ENCODE peak calls at places on chromosomes 4 and X, in seven cellular contexts. J is stomach, U is A549, E is heart left ventricle, Q is sigmoid colon, B is dorsolateral prefrontal cortex, H is heart right ventricle. I is an unnamed sample.

GRCh38 chrX:152632445-152633097 is 5.1 kb upstream of the GABRQ start:
- DNase-seq in J (peak; percentile 56), U (peak; percentile 14), E (no peak), Q (no peak), B (no peak), H (peak; percentile 20), I (peak; percentile 57)

GRCh38 chr4:66693694-66694093 is 851.6 kb downstream of the CENPC start:
- DNase-seq in J (no peak), U (no peak), E (no peak), Q (no peak), B (no peak), H (no peak), I (no peak)

GRCh38 chr4:184649971-184650855 is 675 bp downstream of the PRIMPOL start:
- DNase-seq in J (no peak), U (no peak), E (no peak), Q (peak; percentile 66), B (peak; percentile 19), H (no peak), I (no peak)

GRCh38 chr4:57037982-57038604 is 59.4 kb downstream of the POLR2B start:
- DNase-seq in J (peak; percentile 67), U (peak; percentile 25), E (peak; percentile 63), Q (peak; percentile 82), B (peak; percentile 18), H (peak; percentile 76), I (peak; percentile 81)

GRCh38 chrX:119753639-119754257 is 4.6 kb upstream of the SOWAHD start:
- DNase-seq in J (no peak), U (no peak), E (no peak), Q (no peak), B (no peak), H (no peak), I (peak; percentile 35)

GRCh38 chr4:76606662-76607265 is 171.7 kb downstream of the SHROOM3 start:
- DNase-seq in J (no peak), U (no peak), E (no peak), Q (no peak), B (no peak), H (no peak), I (no peak)

GRCh38 chrX:142702749-142703148 is 323.0 kb upstream of the SPANXN4 start:
- DNase-seq in J (no peak), U (no peak), E (no peak), Q (no peak), B (no peak), H (no peak), I (no peak)

GRCh38 chrX:106897259-106897658 is 5.9 kb downstream of the RIPPLY1 start:
- DNase-seq in J (no peak), U (peak; percentile 18), E (no peak), Q (no peak), B (no peak), H (no peak), I (no peak)

GRCh38 chr4:130395871-130396270 is 1299.9 kb downstream of the C4orf33 start:
- DNase-seq in J (no peak), U (no peak), E (no peak), Q (no peak), B (no peak), H (no peak), I (no peak)

GRCh38 chrX:149762696-149763614 is 10.9 kb upstream of the HSFX1 start:
- DNase-seq in J (no peak), U (no peak), E (no peak), Q (no peak), B (no peak), H (no peak), I (no peak)

GRCh38 chr4:11073621-11074051 is 355.1 kb downstream of the HS3ST1 start:
- DNase-seq in J (no peak), U (no peak), E (peak; percentile 73), Q (no peak), B (peak; percentile 81), H (peak; percentile 43), I (no peak)

GRCh38 chrX:109782994-109783711 is 50.1 kb upstream of the ACSL4 start:
- DNase-seq in J (no peak), U (no peak), E (no peak), Q (no peak), B (no peak), H (no peak), I (no peak)

GRCh38 chrX:40012039-40012799 is 85.5 kb downstream of the BCOR start:
- DNase-seq in J (peak; percentile 45), U (no peak), E (peak; percentile 61), Q (peak; percentile 75), B (no peak), H (peak; percentile 30), I (peak; percentile 18)

GRCh38 chrX:115023139-115023538 is 5.7 kb upstream of the IL13RA2 start:
- DNase-seq in J (no peak), U (no peak), E (no peak), Q (no peak), B (no peak), H (no peak), I (no peak)

GRCh38 chr4:89024051-89024675 is 32.8 kb downstream of the FAM13A start:
- DNase-seq in J (peak; percentile 59), U (peak; percentile 30), E (peak; percentile 44), Q (peak; percentile 66), B (peak; percentile 53), H (no peak), I (peak; percentile 75)

GRCh38 chr4:51859476-51860032 is 16.6 kb downstream of the DCUN1D4 start:
- DNase-seq in J (no peak), U (no peak), E (no peak), Q (no peak), B (no peak), H (no peak), I (no peak)

GRCh38 chrX:40392599-40392998 is 188.2 kb upstream of the ATP6AP2 start:
- DNase-seq in J (no peak), U (no peak), E (no peak), Q (no peak), B (no peak), H (no peak), I (no peak)

GRCh38 chrX:101619336-101619735 is 1.5 kb upstream of the ARMCX6 start:
- DNase-seq in J (no peak), U (no peak), E (peak; percentile 35), Q (no peak), B (no peak), H (no peak), I (peak; percentile 26)

GRCh38 chr4:3468154-3468553 is 5.0 kb downstream of the DOK7 start:
- DNase-seq in J (no peak), U (no peak), E (no peak), Q (no peak), B (no peak), H (no peak), I (no peak)

GRCh38 chrX:68840256-68840655 is 11.4 kb downstream of the EFNB1 start:
- DNase-seq in J (no peak), U (no peak), E (no peak), Q (peak; percentile 55), B (no peak), H (no peak), I (no peak)

GRCh38 chr4:137510866-137511265 is 21.4 kb downstream of the PCDH18 start:
- DNase-seq in J (no peak), U (no peak), E (no peak), Q (no peak), B (no peak), H (no peak), I (no peak)

GRCh38 chr4:82984459-82984858 is 26.2 kb downstream of the LIN54 start:
- DNase-seq in J (no peak), U (peak; percentile 4), E (no peak), Q (no peak), B (no peak), H (no peak), I (no peak)

GRCh38 chr4:182932651-182933050 is 15.5 kb upstream of the DCTD start:
- DNase-seq in J (no peak), U (no peak), E (no peak), Q (no peak), B (no peak), H (no peak), I (no peak)

GRCh38 chr4:73499996-73500765 is 18.6 kb downstream of the AFM start:
- DNase-seq in J (no peak), U (no peak), E (no peak), Q (no peak), B (no peak), H (no peak), I (no peak)

GRCh38 chr4:54228064-54228527 is 997 bp upstream of the PDGFRA start:
- DNase-seq in J (peak; percentile 59), U (peak; percentile 60), E (peak; percentile 77), Q (peak; percentile 89), B (peak; percentile 15), H (peak; percentile 79), I (peak; percentile 58)

GRCh38 chr4:66572949-66573348 is 902.7 kb upstream of the EPHA5 start:
- DNase-seq in J (no peak), U (no peak), E (no peak), Q (no peak), B (no peak), H (no peak), I (no peak)

GRCh38 chr4:8002525-8003309 is 63.1 kb upstream of the AFAP1 start:
- DNase-seq in J (no peak), U (no peak), E (no peak), Q (no peak), B (no peak), H (no peak), I (no peak)

GRCh38 chrX:45750639-45751038 is 550.0 kb upstream of the DIPK2B start:
- DNase-seq in J (peak; percentile 35), U (no peak), E (no peak), Q (peak; percentile 67), B (no peak), H (no peak), I (no peak)
- H3K27ac ChIP-seq in J (no peak overlapping the region), U (no peak overlapping the region), E (no peak overlapping the region), Q (peak overlapping the region; percentile 56), B (no peak overlapping the region), H (no peak overlapping the region), I (no peak overlapping the region)

GRCh38 chr4:169582203-169582602 is 30.2 kb downstream of the NEK1 start:
- DNase-seq in J (no peak), U (no peak), E (no peak), Q (no peak), B (no peak), H (no peak), I (no peak)
- TF ChIP-seq CTCF in J (no peak), U (no peak), E (no peak), Q (no peak), B (no peak), H (no peak), I (no peak)

GRCh38 chr4:151223465-151223864 is 53.5 kb upstream of the PRSS48 start:
- DNase-seq in J (no peak), U (no peak), E (no peak), Q (no peak), B (no peak), H (no peak), I (no peak)
- H3K27ac ChIP-seq in J (no peak overlapping the region), U (no peak overlapping the region), E (no peak overlapping the region), Q (no peak overlapping the region), B (no peak overlapping the region), H (no peak overlapping the region), I (no peak overlapping the region)

GRCh38 chr4:1368421-1369090 is 21.5 kb downstream of the UVSSA start:
- DNase-seq in J (no peak), U (no peak), E (no peak), Q (peak; percentile 54), B (no peak), H (no peak), I (no peak)
- TF ChIP-seq CTCF in J (no peak), U (no peak), E (no peak), Q (no peak), B (no peak), H (no peak), I (no peak)

I was measured in body of pancreas.